ENCODE peak calls at places on chromosome 21, in nine cellular contexts. Y, C, J, T, K, V, O, R and U are unnamed samples.

GRCh38 chr21:33478858-33479678 is 706 bp downstream of the TMEM50B start:
- DNase-seq in Y (no peak), C (no peak), J (peak), T (peak), K (peak), V (peak), O (peak), R (peak), U (no peak)

GRCh38 chr21:46667191-46667734 is 31.8 kb downstream of the PRMT2 start:
- DNase-seq in Y (no peak), C (no peak), J (no peak), T (no peak), K (no peak), V (no peak), O (no peak), R (peak), U (no peak)

GRCh38 chr21:37060296-37060695 is 12.6 kb downstream of the PIGP start:
- DNase-seq in Y (no peak), C (peak), J (peak), T (no peak), K (no peak), V (no peak), O (no peak), R (peak), U (no peak)

GRCh38 chr21:43333301-43334062 is 93.4 kb downstream of the SIK1 start:
- DNase-seq in Y (no peak), C (peak), J (no peak), T (no peak), K (no peak), V (no peak), O (no peak), R (no peak), U (no peak)

GRCh38 chr21:34858559-34858958 is 189.8 kb downstream of the CLIC6 start:
- DNase-seq in Y (no peak), C (no peak), J (no peak), T (no peak), K (no peak), V (no peak), O (no peak), R (no peak), U (no peak)

GRCh38 chr21:44530903-44531605 is 8.9 kb downstream of the KRTAP10-1 start:
- DNase-seq in Y (no peak), C (no peak), J (no peak), T (no peak), K (no peak), V (no peak), O (no peak), R (no peak), U (no peak)

GRCh38 chr21:32520885-32521735 is 64.2 kb downstream of the TCP10L start:
- DNase-seq in Y (peak), C (peak), J (no peak), T (no peak), K (no peak), V (no peak), O (no peak), R (no peak), U (no peak)

GRCh38 chr21:26587621-26588260 is 14.7 kb upstream of the CYYR1 start:
- DNase-seq in Y (no peak), C (peak), J (no peak), T (no peak), K (no peak), V (no peak), O (no peak), R (no peak), U (no peak)

GRCh38 chr21:41478319-41479177 is 29.4 kb downstream of the TMPRSS2 start:
- DNase-seq in Y (no peak), C (no peak), J (no peak), T (no peak), K (no peak), V (no peak), O (no peak), R (no peak), U (no peak)

GRCh38 chr21:16587141-16587570 is 857.4 kb downstream of the USP25 start:
- DNase-seq in Y (peak), C (peak), J (peak), T (no peak), K (no peak), V (no peak), O (no peak), R (no peak), U (no peak)

GRCh38 chr21:34100789-34101188 is 27.4 kb downstream of the MRPS6 start:
- DNase-seq in Y (no peak), C (no peak), J (no peak), T (no peak), K (no peak), V (no peak), O (no peak), R (no peak), U (no peak)

GRCh38 chr21:32717851-32718316 is 9.9 kb downstream of the SYNJ1 start:
- DNase-seq in Y (no peak), C (no peak), J (no peak), T (no peak), K (no peak), V (no peak), O (no peak), R (no peak), U (no peak)

GRCh38 chr21:39681257-39681656 is 63.7 kb upstream of the IGSF5 start:
- DNase-seq in Y (no peak), C (peak), J (no peak), T (no peak), K (no peak), V (no peak), O (no peak), R (no peak), U (no peak)